ENCODE peak calls at places on chromosomes 1 and 21, in five cellular contexts. One of them, this sample, is unnamed.

GRCh38 chr1:171583581-171584194 is 38.4 kb upstream of the MYOCOS start:
- DNase-seq in stomach: no peak
- DNase-seq in tibial nerve: no peak
- DNase-seq in sigmoid colon: no peak
- DNase-seq in transverse colon: no peak
- DNase-seq in this sample: no peak

GRCh38 chr1:25694167-25694566 is 77.6 kb downstream of the MAN1C1 start:
- DNase-seq in stomach: no peak
- DNase-seq in tibial nerve: peak; percentile 64
- DNase-seq in sigmoid colon: peak; percentile 90
- DNase-seq in transverse colon: peak; percentile 32
- DNase-seq in this sample: peak; percentile 62

GRCh38 chr1:22055463-22055862 is 3.0 kb downstream of the CDC42 start:
- DNase-seq in stomach: no peak
- DNase-seq in tibial nerve: no peak
- DNase-seq in sigmoid colon: no peak
- DNase-seq in transverse colon: no peak
- DNase-seq in this sample: no peak

GRCh38 chr1:229984992-229985985 is 81.7 kb upstream of the GALNT2 start:
- DNase-seq in stomach: no peak
- DNase-seq in tibial nerve: no peak
- DNase-seq in sigmoid colon: no peak
- DNase-seq in transverse colon: no peak
- DNase-seq in this sample: no peak

GRCh38 chr21:45612096-45613019 is 31.2 kb upstream of the PCBP3 start:
- DNase-seq in stomach: no peak
- DNase-seq in tibial nerve: no peak
- DNase-seq in sigmoid colon: peak; percentile 90
- DNase-seq in transverse colon: peak; percentile 26
- DNase-seq in this sample: no peak

GRCh38 chr1:9119745-9120144 is 9.2 kb downstream of the GPR157 start:
- DNase-seq in stomach: no peak
- DNase-seq in tibial nerve: no peak
- DNase-seq in sigmoid colon: no peak
- DNase-seq in transverse colon: peak; percentile 23
- DNase-seq in this sample: no peak

GRCh38 chr1:240612811-240613210 is 856 bp upstream of the GREM2 start:
- DNase-seq in stomach: no peak
- DNase-seq in tibial nerve: no peak
- DNase-seq in sigmoid colon: no peak
- DNase-seq in transverse colon: no peak
- DNase-seq in this sample: no peak

GRCh38 chr1:225156254-225156653 is 226.8 kb downstream of the DNAH14 start:
- DNase-seq in stomach: no peak
- DNase-seq in tibial nerve: no peak
- DNase-seq in sigmoid colon: no peak
- DNase-seq in transverse colon: no peak
- DNase-seq in this sample: no peak

GRCh38 chr1:234250747-234251146 is 122.5 kb upstream of the COA6 start:
- DNase-seq in stomach: no peak
- DNase-seq in tibial nerve: no peak
- DNase-seq in sigmoid colon: no peak
- DNase-seq in transverse colon: no peak
- DNase-seq in this sample: no peak
- TF ChIP-seq EP300 in stomach: no peak
- TF ChIP-seq EP300 in tibial nerve: no peak
- TF ChIP-seq EP300 in sigmoid colon: no peak
- TF ChIP-seq EP300 in transverse colon: no peak
- TF ChIP-seq EP300 in this sample: no peak

GRCh38 chr1:76865696-76866291 is 1.5 kb upstream of the ST6GALNAC5 start:
- DNase-seq in stomach: no peak
- DNase-seq in tibial nerve: no peak
- DNase-seq in sigmoid colon: no peak
- DNase-seq in transverse colon: no peak
- DNase-seq in this sample: no peak

GRCh38 chr1:76868916-76869315 is 1.6 kb downstream of the ST6GALNAC5 start:
- DNase-seq in stomach: no peak
- DNase-seq in tibial nerve: no peak
- DNase-seq in sigmoid colon: no peak
- DNase-seq in transverse colon: no peak
- DNase-seq in this sample: peak; percentile 34

GRCh38 chr1:76866566-76866965 is 714 bp upstream of the ST6GALNAC5 start:
- DNase-seq in stomach: no peak
- DNase-seq in tibial nerve: no peak
- DNase-seq in sigmoid colon: no peak
- DNase-seq in transverse colon: no peak
- DNase-seq in this sample: no peak

GRCh38 chr1:76868154-76868882 is 1.0 kb downstream of the ST6GALNAC5 start:
- DNase-seq in stomach: peak; percentile 25
- DNase-seq in tibial nerve: peak; percentile 17
- DNase-seq in sigmoid colon: no peak
- DNase-seq in transverse colon: no peak
- DNase-seq in this sample: peak; percentile 59

DNA sequence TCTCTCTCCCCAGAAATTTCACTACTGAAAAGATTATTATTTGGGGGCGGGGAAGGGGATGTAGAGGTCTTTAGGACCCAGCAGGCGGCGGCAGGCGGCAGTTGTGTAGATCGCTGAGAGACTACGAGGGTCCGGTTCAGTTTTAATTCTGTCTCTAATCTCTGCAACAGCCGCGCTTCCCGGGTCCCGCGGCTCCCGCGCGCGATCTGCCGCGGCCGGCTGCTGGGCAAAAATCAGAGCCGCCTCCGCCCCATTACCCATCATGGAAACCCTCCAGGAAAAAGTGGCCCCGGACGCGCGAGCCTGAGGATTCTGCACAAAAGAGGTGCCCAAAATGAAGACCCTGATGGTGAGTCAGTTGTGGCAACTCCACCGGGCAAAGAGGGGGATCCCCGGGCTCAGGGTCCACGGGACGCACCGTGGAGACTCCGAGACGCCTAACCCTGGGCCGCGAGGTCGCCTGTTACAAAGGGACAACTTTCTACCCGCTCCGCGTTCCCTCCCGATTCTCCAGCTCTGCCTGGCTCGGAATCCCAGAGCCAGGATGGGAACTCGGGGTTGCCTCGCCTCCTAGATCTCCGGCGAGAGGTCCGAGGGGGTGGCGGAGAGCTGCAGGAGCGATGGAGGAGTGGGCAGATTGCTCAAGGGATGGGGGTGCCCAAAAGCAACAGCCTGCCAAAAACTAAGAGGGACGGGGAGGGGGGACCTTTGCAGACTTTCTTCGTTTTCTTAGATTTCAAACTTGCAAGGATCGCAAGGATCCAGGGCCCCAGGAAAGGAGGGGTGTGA is at the start of gene ST6GALNAC5:
- DNase-seq in stomach: no peak
- DNase-seq in tibial nerve: no peak
- DNase-seq in sigmoid colon: no peak
- DNase-seq in transverse colon: no peak
- DNase-seq in this sample: peak; percentile 28
- H3K27me3 ChIP-seq in stomach: peaks cover 22% of the 10 kb centered on the region
- H3K27me3 ChIP-seq in tibial nerve: peaks cover 20% of the 10 kb centered on the region
- H3K27me3 ChIP-seq in sigmoid colon: peaks cover 42% of the 10 kb centered on the region
- H3K27me3 ChIP-seq in transverse colon: peaks cover 64% of the 10 kb centered on the region
- H3K27me3 ChIP-seq in this sample: no peaks in the 10 kb centered on the region

GRCh38 chr1:178772952-178773351 is 47.9 kb downstream of the RALGPS2 start:
- DNase-seq in stomach: no peak
- DNase-seq in tibial nerve: no peak
- DNase-seq in sigmoid colon: no peak
- DNase-seq in transverse colon: no peak
- DNase-seq in this sample: no peak
- TF ChIP-seq EP300 in stomach: no peak
- TF ChIP-seq EP300 in tibial nerve: no peak
- TF ChIP-seq EP300 in sigmoid colon: no peak
- TF ChIP-seq EP300 in transverse colon: no peak
- TF ChIP-seq EP300 in this sample: no peak

GRCh38 chr1:50426702-50427085 is 3.5 kb upstream of the DMRTA2 start:
- DNase-seq in stomach: no peak
- DNase-seq in tibial nerve: no peak
- DNase-seq in sigmoid colon: no peak
- DNase-seq in transverse colon: no peak
- DNase-seq in this sample: no peak
- H3K27me3 ChIP-seq in stomach: peaks cover 97% of the 10 kb centered on the region
- H3K27me3 ChIP-seq in tibial nerve: peaks cover 100% of the 10 kb centered on the region
- H3K27me3 ChIP-seq in sigmoid colon: peaks cover 100% of the 10 kb centered on the region
- H3K27me3 ChIP-seq in transverse colon: peaks cover 100% of the 10 kb centered on the region
- H3K27me3 ChIP-seq in this sample: peaks cover 22% of the 10 kb centered on the region

DNA sequence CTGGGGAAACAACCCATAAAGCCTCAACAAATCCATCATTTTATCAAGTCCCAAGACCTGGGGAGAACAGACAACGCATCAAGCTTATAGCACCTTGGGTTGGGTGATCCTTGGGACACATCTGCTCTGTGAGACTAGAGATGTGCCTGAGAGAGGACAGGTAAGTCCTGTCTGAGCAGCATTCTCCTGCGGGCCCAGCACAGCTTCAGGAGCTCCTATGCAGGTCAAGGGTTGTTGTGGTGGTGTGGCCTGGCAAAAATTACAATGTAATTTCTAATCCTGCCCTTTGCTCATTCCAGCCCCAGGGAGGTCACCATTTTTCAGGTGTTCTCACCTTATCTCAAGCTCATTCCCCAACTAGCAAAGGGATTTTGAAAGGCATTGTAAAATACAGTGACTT is 608.1 kb upstream of the CAMK1G start:
- DNase-seq in stomach: no peak
- DNase-seq in tibial nerve: no peak
- DNase-seq in sigmoid colon: no peak
- DNase-seq in transverse colon: no peak
- DNase-seq in this sample: no peak
- TF ChIP-seq EP300 in stomach: no peak
- TF ChIP-seq EP300 in tibial nerve: no peak
- TF ChIP-seq EP300 in sigmoid colon: no peak
- TF ChIP-seq EP300 in transverse colon: no peak
- TF ChIP-seq EP300 in this sample: no peak

DNA sequence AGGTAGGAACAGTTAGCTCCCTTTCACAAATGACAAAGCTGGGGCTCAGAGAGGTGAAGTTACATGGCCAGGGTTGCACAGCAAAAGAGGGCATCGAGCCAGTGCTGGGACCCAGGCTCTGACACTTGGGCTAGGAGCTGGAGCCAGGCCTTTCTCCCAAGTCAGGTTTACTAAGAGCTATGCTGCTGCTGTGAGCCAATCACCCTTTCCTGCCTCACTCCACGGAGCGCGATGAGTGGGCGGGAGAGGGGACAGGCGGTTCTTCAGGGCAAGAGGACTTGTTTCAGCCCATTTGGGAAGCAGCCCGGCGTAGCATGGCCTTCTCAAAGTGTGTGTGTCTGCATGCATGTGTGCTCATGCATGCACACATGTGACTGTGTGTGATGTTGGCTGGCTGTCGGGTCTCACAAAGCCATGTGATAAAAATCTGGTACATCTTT is 10.6 kb downstream of the ID3 start:
- DNase-seq in stomach: no peak
- DNase-seq in tibial nerve: no peak
- DNase-seq in sigmoid colon: peak; percentile 83
- DNase-seq in transverse colon: peak; percentile 37
- DNase-seq in this sample: no peak
- H3K27me3 ChIP-seq in stomach: no peaks in the 10 kb centered on the region
- H3K27me3 ChIP-seq in tibial nerve: no peaks in the 10 kb centered on the region
- H3K27me3 ChIP-seq in sigmoid colon: no peaks in the 10 kb centered on the region
- H3K27me3 ChIP-seq in transverse colon: no peaks in the 10 kb centered on the region
- H3K27me3 ChIP-seq in this sample: no peaks in the 10 kb centered on the region

DNA sequence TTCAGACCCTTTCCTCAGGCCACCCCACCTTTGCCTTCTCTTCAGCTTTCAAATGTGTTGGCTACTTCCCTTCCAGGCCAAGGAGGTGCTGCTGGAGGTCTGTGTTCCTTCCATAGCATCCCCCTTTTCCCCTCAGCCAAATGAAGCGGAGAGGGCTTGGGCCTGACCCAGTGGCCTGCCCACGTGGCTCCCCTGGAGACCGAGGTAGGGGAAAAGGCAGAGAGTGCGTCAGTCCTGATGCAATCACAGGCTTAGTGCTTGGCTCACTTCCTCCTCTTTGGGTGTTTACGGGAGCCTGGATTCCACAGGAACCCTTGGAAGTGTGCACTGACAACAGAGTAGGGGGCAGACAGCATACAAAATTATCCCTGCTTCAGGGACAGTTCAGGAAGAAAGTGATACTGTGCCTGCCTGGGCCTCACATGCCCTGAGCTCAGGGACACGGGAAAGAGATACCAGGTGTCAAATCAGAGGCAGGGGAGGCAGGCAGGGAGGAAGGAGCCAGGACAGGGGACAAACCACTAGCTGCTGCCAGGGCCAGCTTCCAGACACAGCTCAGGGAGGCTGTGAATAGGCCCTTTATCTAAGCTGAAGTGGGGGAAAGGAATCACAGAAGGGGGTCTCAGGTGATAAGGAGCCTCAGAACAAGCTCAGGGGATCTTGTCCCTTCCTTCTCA is 16.6 kb upstream of the PTP4A2 start:
- DNase-seq in stomach: peak; percentile 85
- DNase-seq in tibial nerve: peak; percentile 90
- DNase-seq in sigmoid colon: peak; percentile 97
- DNase-seq in transverse colon: peak; percentile 82
- DNase-seq in this sample: peak; percentile 89
- TF ChIP-seq EP300 in stomach: peak; percentile 93
- TF ChIP-seq EP300 in tibial nerve: peak; percentile 97
- TF ChIP-seq EP300 in sigmoid colon: peak; percentile 79
- TF ChIP-seq EP300 in transverse colon: no peak
- TF ChIP-seq EP300 in this sample: peak; percentile 89

This sample was measured in ovary.